ENCODE peak calls at places on chromosomes 7 and 10, in eight cellular contexts. E is AG10803, A is transverse colon, W is Calu3, H is suprapubic skin, B is endothelial cell, C is AG04450, R is OCI-LY7. L is an unnamed sample.

GRCh38 chr7:39733881-39734571 is 110.7 kb downstream of the RALA start:
- DNase-seq in A (no peak), B (no peak), C (peak; percentile 85), E (peak; percentile 93), H (no peak), W (peak; percentile 38), R (peak; percentile 17), L (peak; percentile 44)

GRCh38 chr10:129531195-129531968 is 64.3 kb downstream of the MGMT start:
- DNase-seq in H (no peak), A (no peak), B (no peak), C (peak; percentile 8), W (no peak), E (peak; percentile 77), R (no peak), L (no peak)

GRCh38 chr10:12660812-12661211 is 311.5 kb downstream of the CAMK1D start:
- DNase-seq in W (no peak), A (no peak), R (no peak), C (no peak), H (no peak), E (no peak), B (no peak), L (no peak)

GRCh38 chr10:129770286-129770685 is 193.8 kb downstream of the EBF3 start:
- DNase-seq in E (no peak), R (no peak), H (peak; percentile 54), C (no peak), A (peak; percentile 4), B (no peak), W (no peak), L (no peak)

GRCh38 chr7:156034397-156034796 is 222.1 kb upstream of the SHH start:
- DNase-seq in E (no peak), C (no peak), A (no peak), W (no peak), H (no peak), R (peak; percentile 49), B (no peak), L (no peak)

GRCh38 chr7:22156205-22156604 is 200.7 kb downstream of the RAPGEF5 start:
- DNase-seq in C (peak; percentile 37), A (no peak), H (no peak), W (no peak), B (no peak), R (no peak), E (peak; percentile 56), L (no peak)

GRCh38 chr10:21497177-21497807 is 28.2 kb downstream of the SKIDA1 start:
- DNase-seq in B (peak; percentile 80), A (peak; percentile 91), W (peak; percentile 97), E (peak; percentile 86), R (peak; percentile 4), H (peak; percentile 96), C (no peak), L (peak; percentile 45)

GRCh38 chr7:123787227-123788007 is 38.6 kb upstream of the WASL start:
- DNase-seq in R (no peak), E (no peak), B (no peak), C (no peak), W (no peak), H (no peak), A (no peak), L (no peak)

GRCh38 chr7:115410972-115411686 is 489.2 kb downstream of the MDFIC start:
- DNase-seq in E (no peak), H (no peak), A (no peak), W (no peak), R (peak; percentile 4), B (no peak), C (no peak), L (no peak)

GRCh38 chr10:92993671-92994304 is 66.8 kb upstream of the CYP26C1 start:
- DNase-seq in H (no peak), B (no peak), E (no peak), R (no peak), W (no peak), C (no peak), A (no peak), L (peak; percentile 33)
- TF ChIP-seq CTCF in H (no peak), B (no peak), E (no peak), R (no peak), W (no peak), C (no peak), A (no peak), L (no peak)

DNA sequence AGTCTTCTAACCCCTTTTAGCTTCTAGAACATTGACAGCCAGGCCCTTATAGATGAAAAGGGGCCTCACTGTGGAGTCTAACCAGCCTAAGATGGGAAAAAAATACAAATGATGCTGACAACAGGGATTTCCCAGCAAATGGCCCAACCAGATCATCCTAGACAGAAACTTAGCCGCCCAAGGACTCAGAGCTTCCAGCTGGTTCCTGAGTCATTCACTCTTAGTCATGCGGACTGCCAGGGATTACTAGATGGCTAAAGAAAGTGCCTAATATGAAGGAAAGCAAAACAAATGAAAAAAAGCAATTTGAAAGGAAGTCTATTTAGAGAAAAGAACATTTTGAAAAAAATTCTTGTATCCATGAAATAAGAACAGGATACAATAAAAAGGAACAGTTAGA is 23.7 kb downstream of the TSPAN14 start:
- DNase-seq in H (no peak), W (no peak), A (no peak), B (no peak), R (no peak), C (no peak), E (peak; percentile 58), L (no peak)
- TF ChIP-seq CTCF in H (no peak), W (no peak), A (no peak), B (no peak), R (no peak), C (no peak), E (no peak), L (no peak)

GRCh38 chr7:30986738-30987137 is 23.0 kb downstream of the GHRHR start:
- DNase-seq in W (no peak), H (no peak), A (no peak), E (no peak), B (no peak), R (no peak), C (no peak), L (no peak)

GRCh38 chr7:30987178-30987577 is 23.4 kb downstream of the GHRHR start:
- DNase-seq in E (no peak), B (no peak), R (no peak), H (no peak), A (no peak), W (no peak), C (no peak), L (no peak)

GRCh38 chr7:30988346-30989005 is 24.7 kb downstream of the GHRHR start:
- DNase-seq in H (no peak), E (peak; percentile 44), A (peak; percentile 49), B (no peak), W (peak; percentile 86), R (no peak), C (no peak), L (no peak)

GRCh38 chr7:30989008-30989823 is 25.5 kb downstream of the GHRHR start:
- DNase-seq in W (no peak), A (no peak), E (no peak), R (no peak), C (no peak), H (no peak), B (no peak), L (no peak)

GRCh38 chr7:30987936-30988335 is 24.2 kb downstream of the GHRHR start:
- DNase-seq in R (no peak), B (no peak), A (no peak), H (no peak), C (no peak), W (no peak), E (no peak), L (no peak)
- TF ChIP-seq CTCF in R (no peak), B (no peak), A (no peak), H (no peak), C (no peak), W (no peak), E (no peak), L (no peak)

DNA sequence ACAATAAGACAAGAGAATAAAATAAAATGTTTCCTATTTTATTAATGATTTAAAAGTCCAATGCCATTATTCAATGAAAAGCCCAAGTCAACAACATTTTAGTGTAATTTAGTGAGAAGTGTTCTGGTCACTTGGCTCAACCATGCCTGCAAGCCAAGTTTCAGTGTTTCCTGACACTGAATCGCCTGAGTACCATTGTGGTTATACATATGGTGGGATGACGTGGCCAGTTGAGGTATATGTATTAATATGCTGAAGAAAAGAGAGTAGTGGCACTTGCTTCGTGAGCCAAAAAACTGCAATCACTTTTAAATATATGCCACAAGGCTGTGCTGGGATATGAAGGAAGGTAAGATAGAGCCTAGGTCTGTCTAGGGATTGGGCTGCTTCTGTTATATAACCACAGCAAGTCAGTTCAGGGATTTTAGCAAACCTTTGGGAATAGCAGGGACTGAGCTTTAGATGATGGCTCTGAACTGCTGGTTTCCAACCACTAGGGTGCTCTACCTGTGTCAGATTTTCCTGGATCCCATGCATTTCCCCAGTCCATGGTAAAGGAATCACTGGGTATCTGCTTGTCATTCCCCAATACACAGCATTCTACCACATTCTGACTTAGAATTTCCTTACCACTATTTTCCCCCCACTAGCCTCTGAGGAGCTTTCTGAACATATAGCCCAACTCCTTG is 214.0 kb upstream of the PRPS1L1 start:
- DNase-seq in R (no peak), W (no peak), B (no peak), C (no peak), E (no peak), H (no peak), A (no peak), L (peak; percentile 1)
- TF ChIP-seq CTCF in R (no peak), W (no peak), B (no peak), C (no peak), E (no peak), H (no peak), A (no peak), L (no peak)

DNA sequence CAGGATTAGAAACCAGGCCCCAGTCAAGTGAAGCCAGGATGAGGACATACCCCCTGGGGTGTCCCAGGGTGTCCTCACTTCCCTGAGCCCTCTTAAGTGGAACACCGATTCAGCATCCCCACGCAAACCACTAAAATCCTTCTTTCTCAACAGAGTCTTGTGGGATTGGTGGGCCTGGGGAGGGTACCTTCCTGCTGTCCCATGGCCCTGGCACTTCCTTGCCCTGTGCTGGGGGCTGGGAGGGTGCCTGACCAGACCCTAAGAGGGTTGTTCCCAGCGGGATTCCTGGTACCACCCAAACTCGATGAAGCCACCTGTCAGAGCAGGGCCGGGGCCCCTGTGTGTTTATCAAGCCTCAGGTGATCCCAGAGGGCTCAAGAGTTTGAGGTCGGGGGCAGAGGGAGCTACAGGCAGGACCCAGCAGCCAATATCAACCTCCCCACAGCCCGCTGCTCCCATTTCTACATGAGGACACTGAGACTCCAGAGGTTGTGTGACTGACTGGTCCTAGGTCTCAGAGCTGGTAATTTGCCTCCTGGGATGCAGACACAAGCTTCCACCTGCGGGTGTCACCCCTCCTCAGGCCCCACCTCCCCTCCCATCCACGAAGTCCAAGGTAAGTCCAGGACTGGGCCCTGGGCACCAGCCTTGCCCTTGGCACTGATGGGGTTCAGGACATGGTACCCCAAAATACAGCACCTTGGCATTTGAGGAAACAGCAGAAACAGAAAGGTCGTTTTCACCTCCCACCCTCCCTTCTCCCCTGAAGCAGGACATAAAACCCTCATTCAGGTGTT is 31.4 kb downstream of the OAT start:
- DNase-seq in W (peak; percentile 17), B (no peak), H (no peak), R (peak; percentile 14), C (no peak), A (no peak), E (no peak), L (peak; percentile 9)
- TF ChIP-seq CTCF in W (no peak), B (no peak), H (no peak), R (peak; percentile 30), C (no peak), A (no peak), E (no peak), L (no peak)

L was measured in activated CD8-positive, alpha-beta T cell treated with anti-CD3 and anti-CD28 coated beads for 36 hours.